ENCODE peak calls at places on chromosomes 5 and 9, in eight cellular contexts. Y is BJ; Q is pancreas; S is nephron progenitor cell; O is fibroblast of mammary gland; N is activated CD8-positive, alpha-beta T cell treated with anti-CD3 and anti-CD28 coated beads for 36 hours; Z is CD4-positive, alpha-beta T cell; F is fibroblast of lung. X is an unnamed sample.

GRCh38 chr5:148739524-148739923 is 85.2 kb upstream of the HTR4 start:
- DNase-seq in S (no peak), F (peak; percentile 90), Q (no peak), Z (no peak), O (peak; percentile 10), Y (no peak), N (no peak), X (no peak)

GRCh38 chr5:43221502-43221901 is 29.5 kb downstream of the NIM1K start:
- DNase-seq in N (no peak), Z (no peak), O (no peak), Y (no peak), S (no peak), F (no peak), Q (no peak), X (no peak)

GRCh38 chr9:113737414-113738271 is 138.5 kb upstream of the ZNF618 start:
- DNase-seq in F (peak; percentile 69), O (peak; percentile 67), Z (no peak), Q (no peak), Y (no peak), N (peak; percentile 58), S (peak; percentile 73), X (peak; percentile 75)

GRCh38 chr5:50969207-50970145 is 303.0 kb downstream of the PARP8 start:
- DNase-seq in S (peak; percentile 50), Z (no peak), Y (no peak), Q (no peak), O (no peak), F (no peak), N (no peak), X (no peak)

GRCh38 chr5:73799401-73799972 is 173.5 kb downstream of the ARHGEF28 start:
- DNase-seq in Q (no peak), N (no peak), S (no peak), Y (no peak), F (no peak), O (no peak), Z (no peak), X (no peak)

GRCh38 chr5:82387041-82387818 is 109.1 kb upstream of the RPS23 start:
- DNase-seq in O (peak; percentile 71), Z (no peak), S (no peak), F (peak; percentile 60), N (no peak), Q (no peak), Y (no peak), X (peak; percentile 37)

GRCh38 chr9:118362596-118362995 is 658.4 kb downstream of the TLR4 start:
- DNase-seq in F (no peak), O (peak; percentile 6), N (no peak), Q (no peak), Y (no peak), S (no peak), Z (no peak), X (no peak)

GRCh38 chr5:14607089-14607488 is 25.5 kb downstream of the OTULINL start:
- DNase-seq in N (no peak), Q (no peak), O (no peak), S (no peak), F (no peak), Z (no peak), Y (no peak), X (no peak)

GRCh38 chr5:109740329-109740728 is 50.6 kb downstream of the MAN2A1 start:
- DNase-seq in F (no peak), Y (no peak), O (peak; percentile 17), N (peak; percentile 3), Z (no peak), S (peak; percentile 11), Q (peak; percentile 14), X (peak; percentile 11)

GRCh38 chr9:113513541-113513940 is 50.0 kb downstream of the RGS3 start:
- DNase-seq in Q (no peak), N (peak; percentile 25), S (no peak), O (no peak), Y (no peak), Z (peak; percentile 14), F (no peak), X (no peak)

GRCh38 chr5:96736937-96737336 is 70.8 kb downstream of the ERAP1 start:
- DNase-seq in S (no peak), Q (no peak), N (no peak), Y (no peak), O (no peak), Z (no peak), F (no peak), X (no peak)

GRCh38 chr5:43400082-43400481 is 12.1 kb downstream of the CCL28 start:
- DNase-seq in Y (no peak), F (peak; percentile 51), N (no peak), O (peak; percentile 35), Z (no peak), Q (no peak), S (no peak), X (peak; percentile 37)

GRCh38 chr5:106523842-106524241 is 1146.9 kb downstream of the EFNA5 start:
- DNase-seq in F (no peak), Q (no peak), Y (no peak), Z (no peak), N (no peak), O (no peak), S (no peak), X (no peak)

GRCh38 chr9:97307091-97307490 is 368 bp upstream of the CCDC180 start:
- DNase-seq in Z (no peak), Q (peak; percentile 71), S (peak; percentile 85), Y (no peak), F (peak; percentile 67), O (peak; percentile 80), N (peak; percentile 49), X (no peak)

GRCh38 chr9:90854637-90855036 is 53.0 kb downstream of the SYK start:
- DNase-seq in Q (no peak), N (no peak), Y (no peak), O (no peak), Z (no peak), S (no peak), F (no peak), X (peak; percentile 27)

GRCh38 chr5:149024978-149025377 is 37.9 kb downstream of the SH3TC2 start:
- DNase-seq in O (no peak), Z (no peak), F (no peak), S (no peak), Q (no peak), N (no peak), Y (no peak), X (no peak)

GRCh38 chr9:22440841-22441240 is 5.8 kb upstream of the DMRTA1 start:
- DNase-seq in N (no peak), O (no peak), Y (no peak), F (no peak), S (no peak), Q (peak; percentile 27), Z (no peak), X (no peak)

GRCh38 chr5:123278284-123278683 is 144.9 kb downstream of the CEP120 start:
- DNase-seq in Y (no peak), Z (no peak), F (no peak), S (no peak), Q (no peak), O (peak; percentile 41), N (no peak), X (peak; percentile 88)

GRCh38 chr5:91742504-91742903 is 359.4 kb upstream of the ARRDC3 start:
- DNase-seq in S (no peak), Y (no peak), O (no peak), Q (no peak), F (no peak), N (no peak), Z (no peak), X (no peak)

GRCh38 chr9:79651251-79651795 is 79.6 kb downstream of the TLE4 start:
- DNase-seq in Z (no peak), Q (no peak), S (no peak), N (no peak), O (no peak), F (no peak), Y (no peak), X (no peak)

GRCh38 chr5:72951850-72952468 is 3.9 kb upstream of the FCHO2 start:
- DNase-seq in Q (no peak), F (peak; percentile 73), O (peak; percentile 85), S (no peak), Y (peak; percentile 39), N (no peak), Z (no peak), X (peak; percentile 88)

GRCh38 chr5:167513383-167513782 is 778.1 kb upstream of the WWC1 start:
- DNase-seq in Y (no peak), N (no peak), Z (no peak), Q (no peak), S (no peak), F (no peak), O (no peak), X (no peak)

GRCh38 chr9:16266648-16267276 is 603.7 kb downstream of the BNC2 start:
- DNase-seq in F (no peak), O (peak; percentile 36), Y (no peak), S (no peak), Z (no peak), Q (no peak), N (peak; percentile 33), X (peak; percentile 34)

GRCh38 chr5:117776977-117777376 is 1202.4 kb upstream of the SEMA6A start:
- DNase-seq in Z (no peak), Q (no peak), F (no peak), O (no peak), Y (no peak), S (no peak), N (no peak), X (no peak)

GRCh38 chr9:81264516-81264915 is 424.8 kb downstream of the TLE1 start:
- DNase-seq in Y (no peak), Z (no peak), O (peak; percentile 43), N (no peak), F (peak; percentile 50), S (no peak), Q (no peak), X (no peak)
- TF ChIP-seq CTCF in Y (no peak), Z (no peak), O (no peak), N (no peak), F (no peak), S (no peak), Q (no peak), X (no peak)

GRCh38 chr9:14923701-14924100 is 13.5 kb upstream of the FREM1 start:
- DNase-seq in S (no peak), Q (no peak), Z (no peak), F (no peak), N (no peak), Y (no peak), O (no peak), X (no peak)

GRCh38 chr9:14932246-14932645 is 22.0 kb upstream of the FREM1 start:
- DNase-seq in Y (no peak), Q (no peak), Z (no peak), O (peak; percentile 42), S (no peak), N (no peak), F (no peak), X (no peak)

GRCh38 chr9:14924821-14925220 is 14.6 kb upstream of the FREM1 start:
- DNase-seq in Q (no peak), O (peak; percentile 87), N (no peak), S (no peak), F (peak; percentile 90), Z (no peak), Y (peak; percentile 1), X (peak; percentile 57)

GRCh38 chr9:14926941-14927624 is 16.9 kb upstream of the FREM1 start:
- DNase-seq in S (no peak), O (no peak), Y (no peak), Q (no peak), N (no peak), F (no peak), Z (no peak), X (no peak)
- TF ChIP-seq CTCF in S (no peak), O (no peak), Y (no peak), Q (no peak), N (no peak), F (no peak), Z (no peak), X (no peak)

GRCh38 chr5:7897014-7897600 is 28.2 kb downstream of the MTRR start:
- DNase-seq in Y (no peak), N (peak; percentile 53), S (peak; percentile 34), F (peak; percentile 37), Q (no peak), Z (peak; percentile 6), O (peak; percentile 81), X (peak; percentile 74)
- TF ChIP-seq CTCF in Y (peak; percentile 40), N (peak; percentile 23), S (peak; percentile 37), F (peak; percentile 36), Q (no peak), Z (peak; percentile 37), O (peak; percentile 69), X (peak; percentile 45)

GRCh38 chr9:30711591-30711990 is 1672.9 kb upstream of the ACO1 start:
- DNase-seq in S (no peak), N (no peak), O (no peak), Q (no peak), Z (no peak), Y (no peak), F (no peak), X (peak; percentile 23)
- TF ChIP-seq CTCF in S (no peak), N (no peak), O (no peak), Q (no peak), Z (no peak), Y (no peak), F (no peak), X (no peak)

X was measured in MCF 10A.